ENCODE peak calls at places on chromosomes 4 and X, in ten cellular contexts. J is GM23248; B is effector memory CD4-positive, alpha-beta T cell; Y is kidney; X is esophagus squamous epithelium; K is pancreas; A is left ventricle myocardium inferior; T is Peyer's patch; E is Karpas-422; V is spleen. S is an unnamed sample.

GRCh38 chr4:54359919-54360650 is 131.0 kb downstream of the PDGFRA start:
- DNase-seq in J (no peak), B (no peak), Y (no peak), X (no peak), K (no peak), A (no peak), T (no peak), E (no peak), V (no peak), S (no peak)

GRCh38 chr4:602559-602942 is 22.8 kb upstream of the PDE6B start:
- DNase-seq in J (peak; percentile 28), B (no peak), Y (peak; percentile 89), X (no peak), K (peak; percentile 79), A (no peak), T (peak; percentile 85), E (peak; percentile 87), V (peak; percentile 64), S (peak; percentile 35)

GRCh38 chr4:141569141-141569540 is 67.2 kb upstream of the IL15 start:
- DNase-seq in J (peak; percentile 54), B (no peak), Y (no peak), X (no peak), K (no peak), A (no peak), T (no peak), E (no peak), V (no peak), S (no peak)

GRCh38 chr4:163542275-163542674 is 47.8 kb downstream of the TMA16 start:
- DNase-seq in J (peak; percentile 80), B (no peak), Y (no peak), X (no peak), K (no peak), A (no peak), T (no peak), E (no peak), V (no peak), S (no peak)

GRCh38 chr4:164293181-164293580 is 460.8 kb upstream of the SMIM31 start:
- DNase-seq in J (no peak), B (no peak), Y (no peak), X (no peak), K (no peak), A (no peak), T (no peak), E (no peak), V (no peak), S (no peak)

GRCh38 chr4:37767546-37767945 is 58.9 kb upstream of the PGM2 start:
- DNase-seq in J (peak; percentile 32), B (no peak), Y (peak; percentile 85), X (no peak), K (peak; percentile 72), A (peak; percentile 66), T (peak; percentile 69), E (peak; percentile 53), V (peak; percentile 77), S (no peak)

GRCh38 chr4:4606321-4606720 is 64.5 kb upstream of the STX18 start:
- DNase-seq in J (peak; percentile 90), B (no peak), Y (no peak), X (no peak), K (no peak), A (no peak), T (no peak), E (no peak), V (no peak), S (no peak)

GRCh38 chrX:119008122-119008744 is 33.8 kb downstream of the LONRF3 start:
- DNase-seq in J (peak; percentile 46), B (no peak), Y (no peak), X (no peak), K (no peak), A (no peak), T (peak; percentile 67), E (peak; percentile 79), V (no peak), S (no peak)

GRCh38 chr4:105912633-105913032 is 17.4 kb downstream of the NPNT start:
- DNase-seq in J (no peak), B (no peak), Y (no peak), X (no peak), K (no peak), A (no peak), T (no peak), E (no peak), V (no peak), S (no peak)

DNA sequence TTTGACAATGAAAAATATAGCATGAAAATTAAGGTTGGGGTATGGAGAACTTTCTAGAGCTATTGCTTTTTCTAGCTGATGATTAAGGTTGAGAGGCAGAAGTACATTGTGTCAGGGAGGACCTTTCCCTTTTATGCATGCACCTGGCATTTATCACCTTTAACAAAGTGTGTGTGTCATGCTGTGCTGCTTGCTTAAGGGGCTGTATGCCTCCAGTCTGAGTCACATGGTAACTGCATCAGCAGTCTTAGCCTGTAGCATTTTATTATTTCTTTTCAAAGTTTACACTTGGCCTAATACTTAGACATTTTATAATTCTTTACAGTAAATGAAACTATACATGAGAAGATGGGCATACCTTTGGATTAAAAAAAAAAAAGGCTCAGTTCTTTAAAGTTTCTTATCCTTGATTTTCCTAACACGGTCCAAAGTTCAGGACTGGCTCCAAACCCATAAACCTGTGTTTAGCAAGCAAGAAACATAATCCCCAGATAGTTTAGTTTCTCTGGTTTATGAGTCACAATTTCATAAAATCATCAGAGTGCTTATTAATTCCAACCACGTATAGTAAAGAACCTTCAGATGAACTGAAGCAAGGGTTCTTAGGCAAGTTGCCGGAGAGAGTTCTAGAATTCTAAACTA is 14.5 kb downstream of the NPNT start:
- DNase-seq in J (peak; percentile 21), B (no peak), Y (no peak), X (no peak), K (no peak), A (no peak), T (peak; percentile 67), E (no peak), V (no peak), S (no peak)
- H3K36me3 ChIP-seq in J (no peaks in the 10 kb centered on the region), B (no peaks in the 10 kb centered on the region), Y (no peaks in the 10 kb centered on the region), X (no peaks in the 10 kb centered on the region), K (no peaks in the 10 kb centered on the region), A (no peaks in the 10 kb centered on the region), T (no peaks in the 10 kb centered on the region), E (no peaks in the 10 kb centered on the region), V (no peaks in the 10 kb centered on the region), S (no peaks in the 10 kb centered on the region)

GRCh38 chrX:153877571-153878261 is 8.3 kb downstream of the L1CAM start:
- DNase-seq in J (no peak), B (no peak), Y (no peak), X (no peak), K (no peak), A (no peak), T (no peak), E (no peak), V (no peak), S (no peak)

GRCh38 chrX:153878285-153878779 is 7.6 kb downstream of the L1CAM start:
- DNase-seq in J (no peak), B (no peak), Y (no peak), X (no peak), K (no peak), A (no peak), T (no peak), E (no peak), V (peak; percentile 30), S (no peak)

GRCh38 chrX:153879741-153880439 is 6.1 kb downstream of the L1CAM start:
- DNase-seq in J (no peak), B (no peak), Y (no peak), X (no peak), K (no peak), A (no peak), T (no peak), E (no peak), V (peak; percentile 55), S (no peak)

GRCh38 chrX:153880440-153880815 is 5.5 kb downstream of the L1CAM start:
- DNase-seq in J (no peak), B (no peak), Y (peak; percentile 53), X (no peak), K (no peak), A (no peak), T (no peak), E (no peak), V (peak; percentile 44), S (no peak)

DNA sequence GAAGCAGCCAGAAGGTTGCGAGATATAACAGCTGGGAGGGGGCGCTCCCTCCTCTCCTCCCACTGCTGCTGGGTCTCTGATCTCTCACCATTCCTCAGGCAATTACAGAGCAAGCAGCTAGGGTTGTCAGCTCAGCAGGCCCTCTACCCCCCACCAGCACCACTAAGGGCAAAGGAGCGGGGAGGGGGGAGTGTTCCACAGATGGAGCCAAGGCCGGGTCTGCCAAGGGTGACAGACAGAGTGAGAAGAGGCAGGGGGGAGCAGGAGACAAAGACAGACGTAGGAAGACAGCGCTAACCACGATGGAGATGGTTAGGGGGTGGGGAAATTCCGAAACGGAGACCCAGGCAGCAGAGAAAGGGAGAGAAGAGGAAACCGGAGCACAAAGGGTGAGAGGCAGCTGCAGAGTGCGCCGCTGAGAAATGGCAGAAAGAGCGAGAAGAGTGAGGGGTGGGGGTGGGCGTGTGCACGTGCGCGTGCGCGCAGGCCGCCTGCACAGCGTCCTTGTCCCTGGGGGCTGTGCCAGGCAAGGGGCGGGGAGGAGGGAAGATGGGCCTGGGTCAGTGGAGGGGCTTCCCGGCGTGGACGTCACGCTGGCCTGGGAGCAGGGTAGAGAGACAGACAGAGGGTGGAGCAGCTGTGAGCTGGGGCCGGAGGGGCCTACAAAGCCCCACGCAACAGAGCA is 6.9 kb downstream of the L1CAM start:
- DNase-seq in J (no peak), B (no peak), Y (no peak), X (no peak), K (no peak), A (no peak), T (no peak), E (no peak), V (peak; percentile 62), S (no peak)
- H3K4me3 ChIP-seq in J (no peak overlapping the region), B (no peak overlapping the region), Y (no peak overlapping the region), X (no peak overlapping the region), K (no peak overlapping the region), A (no peak overlapping the region), T (no peak overlapping the region), E (no peak overlapping the region), V (no peak overlapping the region), S (no peak overlapping the region)

DNA sequence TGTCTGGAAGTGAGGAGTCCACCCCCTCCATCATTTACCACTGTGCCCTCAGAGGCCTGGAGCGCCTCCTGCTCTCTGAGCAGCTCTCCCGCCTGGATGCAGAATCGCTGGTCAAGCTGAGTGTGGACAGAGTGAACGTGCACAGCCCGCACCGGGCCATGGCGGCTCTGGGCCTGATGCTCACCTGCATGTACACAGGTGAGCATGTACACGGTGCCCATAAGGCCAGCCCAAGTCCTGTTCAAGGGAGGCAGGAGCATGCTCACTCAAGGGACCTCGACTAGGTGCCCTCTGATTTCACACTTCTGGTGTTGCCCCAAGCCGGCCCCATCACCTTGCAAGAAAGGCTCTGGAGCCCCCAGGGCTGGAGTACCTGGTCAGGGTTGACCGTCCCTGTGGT is 13.4 kb upstream of the MSANTD1 start:
- DNase-seq in J (no peak), B (no peak), Y (no peak), X (no peak), K (no peak), A (no peak), T (no peak), E (no peak), V (no peak), S (no peak)
- H3K36me3 ChIP-seq in J (no peaks in the 10 kb centered on the region), B (peaks cover 62% of the 10 kb centered on the region), Y (peaks cover 30% of the 10 kb centered on the region), X (peaks cover 37% of the 10 kb centered on the region), K (peaks cover 15% of the 10 kb centered on the region), A (peaks cover 95% of the 10 kb centered on the region), T (no peaks in the 10 kb centered on the region), E (no peaks in the 10 kb centered on the region), V (peaks cover 88% of the 10 kb centered on the region), S (peaks cover 80% of the 10 kb centered on the region)

DNA sequence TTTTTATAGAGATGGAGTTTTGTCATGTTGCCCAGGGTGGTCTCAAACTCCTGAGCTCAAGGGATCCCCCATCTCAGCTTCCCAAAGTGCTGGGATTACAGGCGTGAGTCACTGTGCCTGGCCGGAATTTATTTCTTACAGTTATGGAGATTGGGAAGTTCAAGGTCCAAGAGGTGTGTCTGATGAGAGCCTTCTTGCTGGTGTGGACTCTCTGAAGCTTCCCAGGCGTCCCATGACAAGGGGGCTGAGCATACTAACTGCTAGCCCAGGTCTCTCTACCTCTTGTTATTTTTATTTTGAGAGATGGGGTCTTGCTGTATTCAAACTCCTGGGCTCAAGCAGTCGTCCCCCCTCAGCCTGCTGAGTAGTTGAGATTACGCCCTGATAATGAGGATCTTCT is 2.9 kb upstream of the NSD2 start:
- DNase-seq in J (no peak), B (no peak), Y (peak; percentile 20), X (no peak), K (no peak), A (no peak), T (peak; percentile 81), E (no peak), V (no peak), S (no peak)
- H3K4me3 ChIP-seq in J (no peak overlapping the region), B (no peak overlapping the region), Y (no peak overlapping the region), X (no peak overlapping the region), K (no peak overlapping the region), A (no peak overlapping the region), T (no peak overlapping the region), E (no peak overlapping the region), V (no peak overlapping the region), S (no peak overlapping the region)

S was measured in GM06990.